ENCODE peak calls at places on chromosome 10, in nine cellular contexts. One of them, this sample, is unnamed. For H3K4me1, the result is how much of the 10 kb centered on the place peaks cover.

GRCh38 chr10:24901686-24902399 is 50.6 kb downstream of the PRTFDC1 start:
- DNase-seq in neuronal stem cell: no peak
- DNase-seq in H1: no peak
- DNase-seq in HepG2: peak
- DNase-seq in colonic mucosa: peak
- DNase-seq in neural progenitor cell: peak
- DNase-seq in BE2C: no peak
- DNase-seq in PC-9: peak
- DNase-seq in ovary: peak
- DNase-seq in this sample: peak

GRCh38 chr10:130121486-130122079 is 11.0 kb upstream of the C10orf143 start:
- DNase-seq in neuronal stem cell: no peak
- DNase-seq in H1: no peak
- DNase-seq in HepG2: no peak
- DNase-seq in colonic mucosa: no peak
- DNase-seq in neural progenitor cell: no peak
- DNase-seq in BE2C: peak
- DNase-seq in PC-9: no peak
- DNase-seq in ovary: no peak
- DNase-seq in this sample: no peak

GRCh38 chr10:92087750-92088395 is 164.3 kb downstream of the BTAF1 start:
- DNase-seq in neuronal stem cell: peak
- DNase-seq in H1: peak
- DNase-seq in HepG2: peak
- DNase-seq in colonic mucosa: peak
- DNase-seq in neural progenitor cell: peak
- DNase-seq in BE2C: peak
- DNase-seq in PC-9: peak
- DNase-seq in ovary: peak
- DNase-seq in this sample: peak

GRCh38 chr10:74822583-74823089 is 3.8 kb upstream of the KAT6B start:
- DNase-seq in neuronal stem cell: no peak
- DNase-seq in H1: no peak
- DNase-seq in HepG2: no peak
- DNase-seq in colonic mucosa: no peak
- DNase-seq in neural progenitor cell: no peak
- DNase-seq in BE2C: no peak
- DNase-seq in PC-9: no peak
- DNase-seq in ovary: no peak
- DNase-seq in this sample: no peak

GRCh38 chr10:107614939-107615665 is 450.6 kb upstream of the SORCS1 start:
- DNase-seq in neuronal stem cell: no peak
- DNase-seq in H1: no peak
- DNase-seq in HepG2: no peak
- DNase-seq in colonic mucosa: no peak
- DNase-seq in neural progenitor cell: no peak
- DNase-seq in BE2C: no peak
- DNase-seq in PC-9: no peak
- DNase-seq in ovary: no peak
- DNase-seq in this sample: no peak

GRCh38 chr10:88386878-88387773 is 196.0 kb downstream of the RNLS start:
- DNase-seq in neuronal stem cell: peak
- DNase-seq in H1: no peak
- DNase-seq in HepG2: peak
- DNase-seq in colonic mucosa: peak
- DNase-seq in neural progenitor cell: peak
- DNase-seq in BE2C: peak
- DNase-seq in PC-9: no peak
- DNase-seq in ovary: no peak
- DNase-seq in this sample: no peak

GRCh38 chr10:114441107-114441506 is 36.8 kb upstream of the AFAP1L2 start:
- DNase-seq in neuronal stem cell: no peak
- DNase-seq in H1: no peak
- DNase-seq in HepG2: no peak
- DNase-seq in colonic mucosa: no peak
- DNase-seq in neural progenitor cell: no peak
- DNase-seq in BE2C: no peak
- DNase-seq in PC-9: no peak
- DNase-seq in ovary: no peak
- DNase-seq in this sample: no peak

GRCh38 chr10:70319183-70319582 is 35.4 kb upstream of the NPFFR1 start:
- DNase-seq in neuronal stem cell: no peak
- DNase-seq in H1: no peak
- DNase-seq in HepG2: no peak
- DNase-seq in colonic mucosa: no peak
- DNase-seq in neural progenitor cell: no peak
- DNase-seq in BE2C: no peak
- DNase-seq in PC-9: no peak
- DNase-seq in ovary: no peak
- DNase-seq in this sample: no peak

GRCh38 chr10:1409359-1409750 is 328.0 kb downstream of the ADARB2 start:
- DNase-seq in neuronal stem cell: no peak
- DNase-seq in H1: no peak
- DNase-seq in HepG2: no peak
- DNase-seq in colonic mucosa: no peak
- DNase-seq in neural progenitor cell: no peak
- DNase-seq in BE2C: no peak
- DNase-seq in PC-9: no peak
- DNase-seq in ovary: no peak
- DNase-seq in this sample: no peak

GRCh38 chr10:104622598-104623209 is 18.4 kb upstream of the SORCS3 start:
- DNase-seq in neuronal stem cell: peak
- DNase-seq in H1: peak
- DNase-seq in HepG2: peak
- DNase-seq in colonic mucosa: no peak
- DNase-seq in neural progenitor cell: peak
- DNase-seq in BE2C: no peak
- DNase-seq in PC-9: no peak
- DNase-seq in ovary: no peak
- DNase-seq in this sample: no peak

GRCh38 chr10:66931340-66931948 is 5.6 kb downstream of the LRRTM3 start:
- DNase-seq in neuronal stem cell: peak
- DNase-seq in H1: no peak
- DNase-seq in HepG2: peak
- DNase-seq in colonic mucosa: no peak
- DNase-seq in neural progenitor cell: peak
- DNase-seq in BE2C: peak
- DNase-seq in PC-9: no peak
- DNase-seq in ovary: no peak
- DNase-seq in this sample: no peak

GRCh38 chr10:94092848-94093247 is 99.1 kb downstream of the PLCE1 start:
- DNase-seq in neuronal stem cell: no peak
- DNase-seq in H1: no peak
- DNase-seq in HepG2: no peak
- DNase-seq in colonic mucosa: no peak
- DNase-seq in neural progenitor cell: no peak
- DNase-seq in BE2C: no peak
- DNase-seq in PC-9: no peak
- DNase-seq in ovary: no peak
- DNase-seq in this sample: no peak

GRCh38 chr10:91796332-91797076 is 1.7 kb upstream of the TNKS2 start:
- DNase-seq in neuronal stem cell: no peak
- DNase-seq in H1: peak
- DNase-seq in HepG2: peak
- DNase-seq in colonic mucosa: peak
- DNase-seq in neural progenitor cell: peak
- DNase-seq in BE2C: no peak
- DNase-seq in PC-9: no peak
- DNase-seq in ovary: peak
- DNase-seq in this sample: no peak

GRCh38 chr10:14126697-14127440 is 203.9 kb downstream of the FRMD4A start:
- DNase-seq in neuronal stem cell: no peak
- DNase-seq in H1: no peak
- DNase-seq in HepG2: no peak
- DNase-seq in colonic mucosa: no peak
- DNase-seq in neural progenitor cell: no peak
- DNase-seq in BE2C: no peak
- DNase-seq in PC-9: peak
- DNase-seq in ovary: no peak
- DNase-seq in this sample: no peak

GRCh38 chr10:84540617-84541288 is 212.4 kb downstream of the CCSER2 start:
- DNase-seq in neuronal stem cell: peak
- DNase-seq in H1: peak
- DNase-seq in HepG2: peak
- DNase-seq in colonic mucosa: peak
- DNase-seq in neural progenitor cell: peak
- DNase-seq in BE2C: peak
- DNase-seq in PC-9: no peak
- DNase-seq in ovary: peak
- DNase-seq in this sample: peak

GRCh38 chr10:12835709-12836108 is 165.8 kb downstream of the CCDC3 start:
- DNase-seq in neuronal stem cell: no peak
- DNase-seq in H1: no peak
- DNase-seq in HepG2: no peak
- DNase-seq in colonic mucosa: no peak
- DNase-seq in neural progenitor cell: no peak
- DNase-seq in BE2C: no peak
- DNase-seq in PC-9: no peak
- DNase-seq in ovary: no peak
- DNase-seq in this sample: no peak

GRCh38 chr10:132308588-132309451 is 1.1 kb upstream of the STK32C start:
- DNase-seq in neuronal stem cell: no peak
- DNase-seq in H1: peak
- DNase-seq in HepG2: no peak
- DNase-seq in colonic mucosa: no peak
- DNase-seq in neural progenitor cell: peak
- DNase-seq in BE2C: no peak
- DNase-seq in PC-9: no peak
- DNase-seq in ovary: no peak
- DNase-seq in this sample: no peak

GRCh38 chr10:43403911-43404674 is 4.9 kb downstream of the HNRNPF start:
- DNase-seq in neuronal stem cell: no peak
- DNase-seq in H1: no peak
- DNase-seq in HepG2: no peak
- DNase-seq in colonic mucosa: no peak
- DNase-seq in neural progenitor cell: no peak
- DNase-seq in BE2C: no peak
- DNase-seq in PC-9: peak
- DNase-seq in ovary: peak
- DNase-seq in this sample: no peak

DNA sequence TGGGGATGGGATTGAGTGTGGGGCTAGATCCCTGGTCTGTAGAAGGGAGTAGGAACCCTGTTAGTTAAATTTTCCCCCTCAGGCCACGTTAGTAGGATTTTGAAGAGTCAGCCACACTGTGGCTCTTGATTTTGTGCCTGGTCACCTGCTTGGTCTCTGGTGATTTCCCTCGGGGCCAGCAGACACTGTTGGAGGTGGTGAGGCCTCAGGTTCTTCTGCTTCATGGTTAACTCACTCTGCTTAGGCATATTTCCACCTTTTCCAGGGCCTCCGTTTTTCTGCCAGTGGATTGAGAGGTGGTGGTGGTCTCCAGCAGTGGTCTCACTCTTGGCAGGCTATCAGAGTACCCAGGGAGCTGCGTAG is 4.1 kb downstream of the TSPAN14 start:
- DNase-seq in neuronal stem cell: no peak
- DNase-seq in H1: no peak
- DNase-seq in HepG2: no peak
- DNase-seq in colonic mucosa: no peak
- DNase-seq in neural progenitor cell: no peak
- DNase-seq in BE2C: no peak
- DNase-seq in PC-9: no peak
- DNase-seq in ovary: no peak
- DNase-seq in this sample: no peak
- H3K4me1 ChIP-seq in neuronal stem cell: half or more
- H3K4me1 ChIP-seq in H1: under half
- H3K4me1 ChIP-seq in HepG2: half or more
- H3K4me1 ChIP-seq in colonic mucosa: half or more
- H3K4me1 ChIP-seq in neural progenitor cell: half or more
- H3K4me1 ChIP-seq in BE2C: under half
- H3K4me1 ChIP-seq in PC-9: half or more
- H3K4me1 ChIP-seq in ovary: under half
- H3K4me1 ChIP-seq in this sample: half or more

GRCh38 chr10:45422862-45423659 is 49.0 kb downstream of the ALOX5 start:
- DNase-seq in neuronal stem cell: no peak
- DNase-seq in H1: no peak
- DNase-seq in HepG2: no peak
- DNase-seq in colonic mucosa: no peak
- DNase-seq in neural progenitor cell: no peak
- DNase-seq in BE2C: no peak
- DNase-seq in PC-9: no peak
- DNase-seq in ovary: no peak
- DNase-seq in this sample: no peak
- H3K4me1 ChIP-seq in neuronal stem cell: under half
- H3K4me1 ChIP-seq in H1: under half
- H3K4me1 ChIP-seq in HepG2: under half
- H3K4me1 ChIP-seq in colonic mucosa: under half
- H3K4me1 ChIP-seq in neural progenitor cell: under half
- H3K4me1 ChIP-seq in BE2C: under half
- H3K4me1 ChIP-seq in PC-9: under half
- H3K4me1 ChIP-seq in ovary: under half
- H3K4me1 ChIP-seq in this sample: under half

DNA sequence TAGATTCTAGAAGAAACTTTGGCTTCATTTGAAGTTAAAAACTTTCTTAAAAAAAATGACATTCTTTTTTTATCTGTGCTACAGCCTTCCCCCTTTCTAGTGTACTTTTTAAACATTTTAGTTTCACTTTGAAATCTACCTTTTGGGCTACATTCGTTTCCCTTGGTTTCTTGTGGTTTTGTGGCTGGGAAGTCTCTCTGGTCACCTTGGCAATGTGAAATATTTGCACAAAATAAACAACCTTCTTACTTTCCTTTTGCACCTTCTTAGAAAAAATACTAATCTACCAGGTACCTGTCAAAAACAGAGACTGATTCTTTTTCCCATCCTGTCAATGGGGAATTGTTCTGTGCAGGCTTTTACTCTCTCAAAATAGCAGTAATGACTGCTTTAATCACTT is 350.2 kb downstream of the GATA3 start:
- DNase-seq in neuronal stem cell: no peak
- DNase-seq in H1: no peak
- DNase-seq in HepG2: no peak
- DNase-seq in colonic mucosa: no peak
- DNase-seq in neural progenitor cell: no peak
- DNase-seq in BE2C: no peak
- DNase-seq in PC-9: peak
- DNase-seq in ovary: no peak
- DNase-seq in this sample: no peak
- H3K4me1 ChIP-seq in neuronal stem cell: under half
- H3K4me1 ChIP-seq in H1: under half
- H3K4me1 ChIP-seq in HepG2: under half
- H3K4me1 ChIP-seq in colonic mucosa: under half
- H3K4me1 ChIP-seq in neural progenitor cell: under half
- H3K4me1 ChIP-seq in BE2C: under half
- H3K4me1 ChIP-seq in PC-9: under half
- H3K4me1 ChIP-seq in ovary: under half
- H3K4me1 ChIP-seq in this sample: under half

DNA sequence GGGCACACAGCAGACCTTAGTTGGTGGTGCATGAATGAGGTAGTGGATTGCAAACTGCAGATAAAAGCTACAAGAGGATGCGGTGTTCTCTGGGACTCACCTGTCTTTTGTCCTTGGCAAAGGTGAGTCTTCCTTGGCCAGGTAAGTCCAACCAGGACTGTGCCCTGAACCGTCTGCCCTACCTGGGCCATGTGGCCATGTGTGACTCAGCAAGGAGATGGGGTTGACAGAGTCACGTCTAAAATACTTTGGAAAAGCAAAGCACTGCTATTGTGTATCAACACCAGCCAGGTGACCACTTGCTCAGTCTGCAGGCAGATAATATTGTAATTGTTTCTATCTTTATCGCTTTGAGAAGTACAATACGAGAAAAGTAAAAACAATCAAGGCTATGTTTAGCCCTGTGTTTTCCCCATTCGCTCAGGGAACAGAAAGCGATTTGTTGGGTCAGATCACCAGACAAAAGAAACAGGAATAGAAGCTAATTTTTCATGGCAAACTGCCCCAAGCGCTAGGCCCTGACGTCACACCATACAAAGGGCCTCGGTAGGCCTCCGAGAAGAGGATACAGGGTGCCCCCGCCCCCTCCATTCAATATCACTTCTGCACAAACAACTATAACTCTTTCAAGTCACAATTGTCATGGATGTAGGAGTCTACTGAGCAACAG is 57.3 kb downstream of the FAM53B start:
- DNase-seq in neuronal stem cell: no peak
- DNase-seq in H1: no peak
- DNase-seq in HepG2: no peak
- DNase-seq in colonic mucosa: no peak
- DNase-seq in neural progenitor cell: no peak
- DNase-seq in BE2C: no peak
- DNase-seq in PC-9: no peak
- DNase-seq in ovary: no peak
- DNase-seq in this sample: peak
- H3K4me1 ChIP-seq in neuronal stem cell: under half
- H3K4me1 ChIP-seq in H1: under half
- H3K4me1 ChIP-seq in HepG2: under half
- H3K4me1 ChIP-seq in colonic mucosa: under half
- H3K4me1 ChIP-seq in neural progenitor cell: under half
- H3K4me1 ChIP-seq in BE2C: under half
- H3K4me1 ChIP-seq in PC-9: under half
- H3K4me1 ChIP-seq in ovary: under half
- H3K4me1 ChIP-seq in this sample: half or more

This sample was measured in psoas muscle.